ENCODE peak calls at places on chromosomes 16 and 17, in five cellular contexts. F is CD8-positive, alpha-beta memory T cell; G is substantia nigra; D is tibial nerve; H is ovary. E is an unnamed sample.

GRCh38 chr17:72989074-72989610 is 103.3 kb downstream of the SLC39A11 start:
- DNase-seq in F (no peak), G (no peak), D (no peak), H (no peak), E (no peak)

GRCh38 chr16:56669005-56669839 is at the start of gene MT1H:
- DNase-seq in G (no peak), F (no peak), H (no peak), D (no peak), E (peak; percentile 85)

GRCh38 chr17:73003487-73003886 is 89.0 kb downstream of the SLC39A11 start:
- DNase-seq in H (no peak), F (no peak), D (no peak), G (no peak), E (no peak)

GRCh38 chr16:19639986-19640421 is 78.0 kb downstream of the KNOP1 start:
- DNase-seq in D (no peak), H (no peak), G (no peak), F (peak; percentile 55), E (no peak)

GRCh38 chr17:78278139-78278741 is 46.8 kb downstream of the TMEM235 start:
- DNase-seq in G (no peak), D (no peak), H (no peak), F (no peak), E (no peak)

GRCh38 chr16:67459066-67459857 is 21.7 kb downstream of the ATP6V0D1 start:
- DNase-seq in F (no peak), D (no peak), G (peak; percentile 44), H (no peak), E (peak; percentile 90)

GRCh38 chr17:10048951-10049350 is 143.9 kb upstream of the RCVRN start:
- DNase-seq in G (peak; percentile 51), H (no peak), D (no peak), F (no peak), E (no peak)

GRCh38 chr17:66953661-66954060 is 10.8 kb upstream of the CACNG4 start:
- DNase-seq in F (no peak), D (no peak), G (peak; percentile 13), H (no peak), E (no peak)

GRCh38 chr17:43905400-43905984 is 1.8 kb downstream of the MPP2 start:
- DNase-seq in F (no peak), D (no peak), G (no peak), H (no peak), E (no peak)

GRCh38 chr17:70446446-70446845 is 277.1 kb downstream of the KCNJ2 start:
- DNase-seq in D (no peak), G (no peak), H (no peak), F (no peak), E (no peak)

GRCh38 chr16:23240994-23241393 is 58.4 kb downstream of the SCNN1G start:
- DNase-seq in F (no peak), D (no peak), G (no peak), H (no peak), E (no peak)

GRCh38 chr17:20072692-20072992 is 63.5 kb downstream of the SPECC1 start:
- DNase-seq in G (no peak), D (no peak), H (no peak), F (no peak), E (no peak)

GRCh38 chr17:28724500-28725165 is 1.4 kb downstream of the TLCD1 start:
- DNase-seq in G (no peak), H (no peak), F (no peak), D (no peak), E (no peak)

GRCh38 chr17:31508310-31509094 is 117.0 kb downstream of the RAB11FIP4 start:
- DNase-seq in G (no peak), F (peak; percentile 88), H (no peak), D (no peak), E (peak; percentile 75)

GRCh38 chr16:85139888-85140339 is 27.6 kb upstream of the CIBAR2 start:
- DNase-seq in F (no peak), D (no peak), G (no peak), H (no peak), E (no peak)

GRCh38 chr16:89017956-89018604 is 41.1 kb upstream of the CBFA2T3 start:
- DNase-seq in G (no peak), F (no peak), H (no peak), D (no peak), E (no peak)

GRCh38 chr16:67398546-67399217 is 5.4 kb upstream of the TPPP3 start:
- DNase-seq in H (no peak), D (no peak), F (no peak), G (no peak), E (no peak)

GRCh38 chr17:80600586-80600985 is 55.9 kb downstream of the RPTOR start:
- DNase-seq in D (no peak), F (no peak), H (no peak), G (no peak), E (no peak)

GRCh38 chr16:86459266-86459665 is 51.1 kb upstream of the FOXF1 start:
- DNase-seq in D (no peak), G (no peak), H (no peak), F (no peak), E (no peak)
- H3K27ac ChIP-seq in D (no peak overlapping the region), G (no peak overlapping the region), H (no peak overlapping the region), F (no peak overlapping the region), E (no peak overlapping the region)

GRCh38 chr17:48925991-48926342 is 17.8 kb downstream of the UBE2Z start:
- DNase-seq in D (no peak), F (no peak), H (no peak), G (no peak), E (no peak)
- H3K27ac ChIP-seq in D (no peak overlapping the region), F (no peak overlapping the region), H (no peak overlapping the region), G (no peak overlapping the region), E (no peak overlapping the region)

GRCh38 chr16:54931757-54932660 is 1.3 kb downstream of the IRX5 start:
- DNase-seq in D (no peak), G (no peak), H (peak; percentile 29), F (no peak), E (no peak)
- H3K27ac ChIP-seq in D (no peak overlapping the region), G (peak overlapping the region; percentile 66), H (no peak overlapping the region), F (no peak overlapping the region), E (peak overlapping the region; percentile 82)

DNA sequence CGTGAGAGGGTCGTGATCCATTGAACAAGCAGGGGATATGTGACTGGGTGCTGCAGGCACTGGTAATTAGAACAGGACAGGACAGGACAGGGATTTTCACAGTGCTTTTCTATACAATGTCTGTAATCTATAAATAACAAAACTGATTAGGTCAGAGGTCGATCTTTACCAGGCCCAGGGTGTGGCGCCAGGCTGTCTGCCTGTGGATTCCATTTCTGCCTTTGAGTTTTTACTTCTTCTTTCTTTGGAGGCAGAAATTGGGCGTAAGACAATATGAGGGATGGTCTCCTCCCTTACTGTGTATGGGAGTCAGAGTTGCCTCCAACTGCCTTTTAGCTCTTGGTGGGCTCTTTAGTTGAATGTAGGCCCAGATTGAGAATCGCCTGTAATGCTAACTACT is 1.5 kb upstream of the ZNF764 start:
- DNase-seq in D (no peak), H (no peak), F (no peak), G (no peak), E (no peak)
- H3K27ac ChIP-seq in D (no peak overlapping the region), H (no peak overlapping the region), F (no peak overlapping the region), G (no peak overlapping the region), E (no peak overlapping the region)

GRCh38 chr16:11052080-11052808 is 107.9 kb downstream of the CLEC16A start:
- DNase-seq in H (no peak), F (peak; percentile 36), G (no peak), D (no peak), E (peak; percentile 43)
- H3K27ac ChIP-seq in H (no peak overlapping the region), F (no peak overlapping the region), G (no peak overlapping the region), D (no peak overlapping the region), E (no peak overlapping the region)

DNA sequence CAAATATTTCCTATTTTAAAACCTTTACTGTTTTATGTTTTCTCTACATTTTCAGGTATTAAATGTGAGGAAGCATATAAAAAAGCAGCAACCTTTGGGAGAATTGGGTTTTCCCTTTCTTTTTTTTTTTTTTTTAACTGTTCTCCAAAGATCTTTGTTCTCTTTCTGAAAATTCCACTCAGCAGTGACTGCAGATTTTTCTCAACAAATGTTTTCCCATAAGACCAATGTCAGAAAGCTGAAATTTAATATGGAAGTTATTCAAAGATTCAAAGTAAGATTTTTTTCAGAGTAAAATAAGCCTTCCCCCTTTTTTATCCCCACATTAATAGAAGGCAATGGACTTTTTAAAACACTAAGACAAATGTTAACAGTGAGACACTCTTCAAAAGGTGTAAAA is 169.7 kb downstream of the CYB561 start:
- DNase-seq in G (no peak), F (no peak), D (no peak), H (no peak), E (no peak)
- H3K27ac ChIP-seq in G (no peak overlapping the region), F (no peak overlapping the region), D (no peak overlapping the region), H (no peak overlapping the region), E (no peak overlapping the region)

DNA sequence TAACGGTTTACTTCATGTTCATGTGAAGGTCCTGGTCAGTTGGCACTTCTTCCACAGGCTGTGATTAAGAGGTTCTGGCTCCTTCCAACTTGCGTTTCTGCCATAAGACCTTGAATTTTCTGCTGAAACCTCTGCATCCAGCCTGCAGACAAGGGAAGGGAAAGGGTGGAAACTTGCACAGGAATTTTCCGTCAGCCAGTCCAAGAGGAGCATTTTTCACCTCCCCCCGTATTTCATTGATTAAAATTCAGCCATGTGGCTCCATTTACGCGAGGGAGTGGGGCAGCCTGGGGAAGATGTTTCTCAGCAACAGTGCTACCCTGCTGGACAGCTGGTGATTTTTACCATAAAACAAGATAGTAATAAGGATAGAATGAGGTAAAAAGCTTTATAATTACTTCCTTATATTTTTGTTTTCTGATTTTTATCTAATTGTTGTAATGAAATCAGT is 101.5 kb upstream of the SMIM36 start:
- DNase-seq in G (no peak), H (peak; percentile 66), D (no peak), F (no peak), E (no peak)
- H3K27ac ChIP-seq in G (no peak overlapping the region), H (peak overlapping the region; percentile 78), D (no peak overlapping the region), F (no peak overlapping the region), E (no peak overlapping the region)

GRCh38 chr17:76758570-76758969 is 20.7 kb downstream of the MFSD11 start:
- DNase-seq in F (no peak), D (no peak), H (no peak), G (no peak), E (no peak)
- H3K27ac ChIP-seq in F (no peak overlapping the region), D (no peak overlapping the region), H (no peak overlapping the region), G (no peak overlapping the region), E (no peak overlapping the region)

DNA sequence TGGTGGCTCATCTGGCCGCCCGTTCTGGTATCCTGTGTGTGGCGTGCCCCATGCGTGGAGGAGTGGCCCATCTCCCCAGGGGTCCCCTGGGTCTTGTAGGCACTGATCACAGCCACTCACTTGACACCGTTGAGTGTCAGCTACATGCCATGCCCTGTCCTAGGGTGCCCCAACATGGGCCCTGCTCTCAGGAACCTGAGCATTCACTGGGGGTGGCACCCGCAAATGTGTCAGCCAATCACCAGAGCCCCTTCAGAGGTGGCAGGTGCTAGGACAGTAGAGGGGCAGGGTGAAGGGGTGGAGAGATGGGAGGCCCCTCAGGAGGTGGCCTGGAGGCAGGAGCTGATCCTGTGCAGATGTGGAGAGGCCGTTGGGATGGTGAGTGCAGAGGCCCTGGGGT is 27.8 kb downstream of the CMIP start:
- DNase-seq in H (no peak), F (no peak), D (no peak), G (no peak), E (no peak)
- H3K27ac ChIP-seq in H (no peak overlapping the region), F (no peak overlapping the region), D (no peak overlapping the region), G (no peak overlapping the region), E (peak overlapping the region; percentile 38)

E was measured in upper lobe of left lung.